ENCODE peak calls at places on chromosomes 5 and 9, in ten cellular contexts. O is H9, D is breast epithelium, M is IMR-90, Y is PC-3, Z is tibial artery, A is astrocyte of the spinal cord, U is ascending aorta, S is stomach, X is choroid plexus epithelial cell. T is an unnamed sample.

GRCh38 chr5:89930591-89931383 is 478.8 kb downstream of the CETN3 start:
- DNase-seq in M (peak; percentile 37), A (peak; percentile 83), Z (no peak), U (no peak), X (peak; percentile 65), S (no peak), Y (peak; percentile 96), D (no peak), O (no peak), T (no peak)

GRCh38 chr9:34985311-34985899 is 4.1 kb upstream of the DNAJB5 start:
- DNase-seq in S (peak; percentile 62), X (peak; percentile 80), A (peak; percentile 55), Y (peak; percentile 65), Z (peak; percentile 49), M (peak; percentile 63), U (no peak), D (no peak), O (peak; percentile 78), T (peak; percentile 81)

GRCh38 chr9:120583958-120584369 is 4.0 kb upstream of the CDK5RAP2 start:
- DNase-seq in M (peak; percentile 93), U (no peak), X (peak; percentile 75), Y (no peak), A (peak; percentile 92), Z (no peak), O (peak; percentile 37), D (no peak), S (peak; percentile 28), T (no peak)

GRCh38 chr5:122362361-122362760 is 50.3 kb downstream of the SNCAIP start:
- DNase-seq in Y (no peak), U (no peak), X (peak; percentile 26), D (no peak), A (peak; percentile 9), S (no peak), O (no peak), Z (no peak), M (peak; percentile 51), T (no peak)

GRCh38 chr5:102910240-102911226 is 155.4 kb downstream of the PAM start:
- DNase-seq in M (peak; percentile 70), Y (peak; percentile 95), S (no peak), O (no peak), Z (no peak), D (no peak), X (peak; percentile 26), A (peak; percentile 60), U (no peak), T (no peak)

GRCh38 chr5:140262221-140262620 is 40.7 kb downstream of the PFDN1 start:
- DNase-seq in U (no peak), M (no peak), S (no peak), A (no peak), D (no peak), X (no peak), Z (no peak), Y (no peak), O (no peak), T (no peak)

GRCh38 chr5:133140311-133140710 is 88.5 kb downstream of the HSPA4 start:
- DNase-seq in A (no peak), U (no peak), X (no peak), Y (no peak), S (no peak), M (no peak), D (no peak), O (no peak), Z (no peak), T (no peak)

GRCh38 chr9:115946530-115946929 is 207.1 kb upstream of the PAPPA start:
- DNase-seq in U (no peak), O (no peak), Z (no peak), A (no peak), S (no peak), X (peak; percentile 35), M (no peak), Y (peak; percentile 11), D (no peak), T (no peak)

GRCh38 chr9:38033956-38034355 is 35.1 kb downstream of the SHB start:
- DNase-seq in U (no peak), Y (no peak), A (no peak), M (no peak), X (no peak), O (no peak), D (no peak), S (no peak), Z (no peak), T (no peak)

GRCh38 chr9:81687521-81688261 is 1.7 kb downstream of the TLE1 start:
- DNase-seq in M (no peak), U (no peak), O (peak; percentile 82), X (peak; percentile 28), A (peak; percentile 29), Z (peak; percentile 80), S (peak; percentile 55), Y (peak; percentile 23), D (peak; percentile 56), T (peak; percentile 86)

GRCh38 chr9:129398901-129399300 is 220.8 kb upstream of the IER5L start:
- DNase-seq in X (no peak), Z (no peak), Y (no peak), S (no peak), A (no peak), M (no peak), D (no peak), O (no peak), U (no peak), T (no peak)

GRCh38 chr9:127518091-127518856 is 67.0 kb downstream of the LRSAM1 start:
- DNase-seq in Z (no peak), S (no peak), X (no peak), O (no peak), A (no peak), M (no peak), D (no peak), Y (no peak), U (no peak), T (no peak)

GRCh38 chr9:94859226-94859625 is 132.7 kb downstream of the AOPEP start:
- DNase-seq in M (no peak), O (no peak), S (no peak), D (no peak), Z (no peak), Y (no peak), A (no peak), U (no peak), X (no peak), T (no peak)

GRCh38 chr5:64518784-64519183 is 13.0 kb downstream of the RGS7BP start:
- DNase-seq in O (no peak), A (no peak), U (no peak), S (no peak), M (no peak), Z (no peak), Y (no peak), D (no peak), X (no peak), T (no peak)
- TF ChIP-seq CTCF in O (no peak), A (no peak), U (no peak), S (no peak), M (no peak), Z (no peak), Y (no peak), D (no peak), X (no peak), T (no peak)

GRCh38 chr9:27387722-27388121 is 90.8 kb upstream of the EQTN start:
- DNase-seq in X (no peak), A (no peak), U (no peak), Y (no peak), M (no peak), S (no peak), D (no peak), O (no peak), Z (no peak), T (no peak)
- TF ChIP-seq CTCF in X (no peak), A (no peak), U (no peak), Y (no peak), M (no peak), S (no peak), D (no peak), O (no peak), Z (no peak), T (no peak)

GRCh38 chr5:138722518-138722917 is 30.7 kb upstream of the CTNNA1 start:
- DNase-seq in Z (no peak), Y (no peak), M (no peak), D (no peak), O (peak; percentile 73), A (no peak), X (no peak), S (peak; percentile 65), U (no peak), T (no peak)

GRCh38 chr5:138726848-138727247 is 26.4 kb upstream of the CTNNA1 start:
- DNase-seq in M (no peak), Y (no peak), S (no peak), O (no peak), A (no peak), Z (no peak), U (no peak), X (no peak), D (no peak), T (no peak)

GRCh38 chr5:138724470-138725146 is 28.6 kb upstream of the CTNNA1 start:
- DNase-seq in O (no peak), D (peak; percentile 76), Z (no peak), Y (no peak), A (no peak), S (no peak), X (no peak), U (no peak), M (no peak), T (no peak)

GRCh38 chr5:138725885-138726457 is 27.3 kb upstream of the CTNNA1 start:
- DNase-seq in X (no peak), U (no peak), S (no peak), D (no peak), M (no peak), A (no peak), Y (no peak), Z (no peak), O (no peak), T (peak; percentile 78)

DNA sequence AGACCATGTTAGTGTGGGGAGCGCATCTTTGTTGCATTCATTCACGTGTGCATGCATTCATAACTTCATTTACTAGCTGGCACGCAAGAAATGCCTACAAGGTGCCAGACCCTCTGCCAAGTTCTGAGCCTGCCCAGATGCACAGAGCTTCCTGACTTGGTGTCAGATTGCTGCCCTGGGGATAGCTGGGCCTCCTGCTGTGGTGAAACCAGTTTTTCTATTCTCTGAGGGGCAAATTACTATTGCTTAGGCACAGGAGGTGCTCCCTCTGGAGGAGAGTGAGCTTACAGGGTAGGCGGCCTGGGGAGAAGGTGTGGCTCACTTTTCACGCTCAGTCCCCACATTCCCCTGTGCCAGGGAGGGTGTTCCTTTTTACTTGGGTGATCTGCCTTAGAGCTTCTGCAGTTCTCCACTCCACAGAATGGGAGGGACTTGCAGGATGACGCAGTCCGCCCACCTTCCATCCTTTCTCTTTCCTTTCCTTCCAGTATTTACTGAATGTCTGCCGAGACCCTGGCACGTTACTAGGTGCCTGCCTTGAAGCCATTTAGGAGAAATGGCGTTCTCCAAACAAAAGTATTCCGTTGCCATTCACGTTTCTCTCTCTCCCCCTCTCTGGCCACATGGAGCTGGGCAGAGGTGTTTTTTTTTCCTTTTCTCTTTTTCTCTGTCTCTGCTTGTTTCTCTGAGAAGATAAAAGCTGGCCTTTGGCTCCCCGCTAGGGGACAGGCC is 27.9 kb upstream of the CTNNA1 start:
- DNase-seq in Z (no peak), U (no peak), O (peak; percentile 93), D (peak; percentile 88), S (peak; percentile 71), Y (peak; percentile 91), X (peak; percentile 68), A (peak; percentile 50), M (peak; percentile 48), T (peak; percentile 28)
- TF ChIP-seq CTCF in Z (no peak), U (no peak), O (peak; percentile 71), D (peak; percentile 56), S (peak; percentile 19), Y (peak; percentile 66), X (peak; percentile 57), A (peak; percentile 41), M (peak; percentile 32), T (no peak)

DNA sequence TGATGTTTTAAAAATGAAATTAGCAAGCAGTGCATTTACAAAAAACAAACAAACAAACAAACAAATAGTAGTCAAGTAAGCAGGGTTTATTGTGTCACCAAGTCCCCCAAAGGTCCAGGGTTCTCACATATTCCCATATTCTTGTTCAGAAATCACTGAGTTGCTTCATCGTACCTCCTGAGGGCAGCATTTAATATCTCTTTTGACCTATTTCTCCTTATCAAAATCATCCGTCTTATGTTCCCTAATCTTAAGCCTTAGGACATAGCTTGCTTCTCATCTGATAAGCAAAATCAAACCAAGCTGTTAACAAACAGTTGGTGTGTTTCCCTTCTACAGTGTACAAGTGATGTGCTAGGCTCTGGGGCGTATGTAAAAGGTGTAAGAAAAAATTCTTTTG is 109.5 kb upstream of the MAN2A1 start:
- DNase-seq in D (no peak), U (no peak), M (no peak), X (peak; percentile 4), S (no peak), Y (no peak), O (no peak), Z (no peak), A (no peak), T (no peak)
- TF ChIP-seq CTCF in D (no peak), U (no peak), M (no peak), X (no peak), S (no peak), Y (peak; percentile 31), O (no peak), Z (no peak), A (no peak), T (no peak)